ENCODE peak calls at places on chromosomes 3 and 15, in six cellular contexts. R is uterus, J is IMR-90, C is K562, N is Panc1, H is A549. S is an unnamed sample.

GRCh38 chr3:11600501-11601282 is 43.0 kb downstream of the VGLL4 start:
- DNase-seq in R (peak; percentile 84), J (peak; percentile 100), C (no peak), N (peak; percentile 96), H (peak; percentile 79), S (peak; percentile 98)

GRCh38 chr15:22229971-22230815 is 149.9 kb downstream of the OR4M2 start:
- DNase-seq in R (no peak), J (no peak), C (no peak), N (no peak), H (no peak), S (no peak)

GRCh38 chr15:59691194-59691805 is 2.2 kb upstream of the BNIP2 start:
- DNase-seq in R (no peak), J (peak; percentile 58), C (peak; percentile 70), N (no peak), H (peak; percentile 36), S (peak; percentile 71)

GRCh38 chr3:150371741-150372254 is 36.3 kb upstream of the TSC22D2 start:
- DNase-seq in R (peak; percentile 54), J (peak; percentile 99), C (peak; percentile 76), N (peak; percentile 100), H (peak; percentile 64), S (peak; percentile 43)

GRCh38 chr3:78604328-78604727 is 1163.5 kb downstream of the ROBO1 start:
- DNase-seq in R (no peak), J (peak; percentile 80), C (no peak), N (no peak), H (no peak), S (no peak)

GRCh38 chr15:29822685-29823459 is 604 bp upstream of the TJP1 start:
- DNase-seq in R (peak; percentile 69), J (peak; percentile 83), C (no peak), N (no peak), H (peak; percentile 65), S (peak; percentile 74)

GRCh38 chr3:135228131-135228530 is 433.1 kb downstream of the EPHB1 start:
- DNase-seq in R (no peak), J (no peak), C (no peak), N (no peak), H (no peak), S (no peak)

GRCh38 chr3:146465713-146466465 is 3.5 kb downstream of the PLSCR2 start:
- DNase-seq in R (no peak), J (peak; percentile 26), C (no peak), N (no peak), H (no peak), S (no peak)

GRCh38 chr3:82509951-82510603 is 748.6 kb upstream of the GBE1 start:
- DNase-seq in R (no peak), J (no peak), C (no peak), N (no peak), H (no peak), S (no peak)

GRCh38 chr15:69675727-69676126 is 223.1 kb downstream of the RPLP1 start:
- DNase-seq in R (no peak), J (no peak), C (peak; percentile 23), N (no peak), H (no peak), S (no peak)

GRCh38 chr15:63040509-63040908 is 2.0 kb upstream of the TPM1 start:
- DNase-seq in R (no peak), J (no peak), C (no peak), N (no peak), H (no peak), S (no peak)

GRCh38 chr3:182259579-182259978 is 533.7 kb upstream of the ATP11B start:
- DNase-seq in R (no peak), J (no peak), C (no peak), N (no peak), H (no peak), S (peak; percentile 4)

GRCh38 chr3:125185758-125186245 is 26.7 kb downstream of the SLC12A8 start:
- DNase-seq in R (no peak), J (no peak), C (no peak), N (no peak), H (no peak), S (no peak)

GRCh38 chr15:70447927-70448698 is 315.2 kb downstream of the UACA start:
- DNase-seq in R (no peak), J (no peak), C (peak; percentile 98), N (no peak), H (no peak), S (peak; percentile 40)

GRCh38 chr3:46422617-46423016 is 15.6 kb downstream of the CCRL2 start:
- DNase-seq in R (no peak), J (peak; percentile 13), C (peak; percentile 63), N (no peak), H (no peak), S (no peak)

GRCh38 chr3:55191911-55192787 is 264.3 kb upstream of the LRTM1 start:
- DNase-seq in R (no peak), J (peak; percentile 98), C (no peak), N (no peak), H (no peak), S (peak; percentile 68)

GRCh38 chr3:119145500-119146167 is at the start of gene TEX55:
- DNase-seq in R (no peak), J (peak; percentile 61), C (peak; percentile 44), N (no peak), H (peak; percentile 54), S (peak; percentile 62)

GRCh38 chr3:122609798-122610559 is 32.5 kb downstream of the PARP15 start:
- DNase-seq in R (no peak), J (peak; percentile 89), C (no peak), N (peak; percentile 51), H (peak; percentile 46), S (no peak)

GRCh38 chr3:126867526-126868200 is 115.3 kb upstream of the PLXNA1 start:
- DNase-seq in R (no peak), J (no peak), C (no peak), N (no peak), H (no peak), S (no peak)

GRCh38 chr3:43770426-43771103 is 79.8 kb downstream of the ABHD5 start:
- DNase-seq in R (peak; percentile 37), J (no peak), C (peak; percentile 92), N (no peak), H (peak; percentile 56), S (no peak)

GRCh38 chr3:54841461-54841860 is 86.4 kb downstream of the LRTM1 start:
- DNase-seq in R (no peak), J (no peak), C (no peak), N (no peak), H (no peak), S (no peak)

GRCh38 chr15:101242999-101243336 is 8.9 kb downstream of the CHSY1 start:
- DNase-seq in R (no peak), J (no peak), C (no peak), N (no peak), H (no peak), S (no peak)
- H3K4me1 ChIP-seq in R (no peaks in the 10 kb centered on the region), J (peaks cover 37% of the 10 kb centered on the region), C (no peaks in the 10 kb centered on the region), N (peaks cover 65% of the 10 kb centered on the region), H (no peaks in the 10 kb centered on the region), S (peaks cover 52% of the 10 kb centered on the region)

DNA sequence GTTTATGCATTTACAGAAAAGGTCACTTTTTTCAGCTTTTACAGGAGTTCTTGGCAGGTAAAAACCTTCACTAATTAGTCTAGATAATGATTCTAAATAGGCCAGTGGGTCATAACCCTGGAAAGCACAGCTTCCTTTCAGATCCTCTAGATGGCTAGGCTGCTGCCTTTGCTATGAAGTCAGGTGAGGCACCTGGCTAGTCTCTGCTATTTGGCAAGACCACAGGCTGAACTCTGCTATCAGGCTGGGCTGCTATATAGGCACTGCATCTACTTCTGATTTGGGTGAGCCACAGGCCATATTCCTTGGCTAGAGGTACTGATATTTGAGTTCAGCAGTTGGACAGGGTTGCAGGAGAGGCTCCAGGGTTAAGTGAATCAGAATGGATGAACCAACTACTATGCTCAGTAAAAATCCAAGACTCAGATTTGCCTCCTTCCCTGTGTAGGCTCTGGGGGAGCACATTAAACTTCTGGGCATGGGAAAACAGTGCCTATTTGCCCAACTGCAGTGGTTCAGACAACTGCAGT is 665.7 kb upstream of the TBL1XR1 start:
- DNase-seq in R (no peak), J (no peak), C (no peak), N (no peak), H (no peak), S (no peak)
- TF ChIP-seq CTCF in R (no peak), J (no peak), C (no peak), N (no peak), H (no peak), S (no peak)

DNA sequence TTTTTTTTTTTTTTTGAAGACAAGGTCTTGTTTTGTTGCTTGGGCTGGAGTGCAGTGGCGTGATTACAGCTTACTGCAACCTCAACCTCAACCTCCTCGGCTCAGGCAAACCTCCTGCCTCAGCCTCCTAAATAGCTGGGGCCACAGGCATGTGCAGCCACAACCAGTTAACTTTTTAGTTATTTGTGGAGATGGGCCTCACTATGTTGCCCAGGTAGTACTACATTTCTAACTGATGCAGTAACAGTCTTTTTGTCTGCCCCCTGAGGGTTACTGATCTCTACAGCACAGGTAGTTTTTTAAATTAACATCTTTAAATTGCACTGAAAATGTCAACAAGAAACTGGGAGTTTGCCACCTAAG is 3.4 kb upstream of the LMLN start:
- DNase-seq in R (no peak), J (no peak), C (peak; percentile 46), N (no peak), H (no peak), S (no peak)
- H3K27ac ChIP-seq in R (no peak overlapping the region), J (no peak overlapping the region), C (peak overlapping the region; percentile 91), N (peak overlapping the region; percentile 99), H (no peak overlapping the region), S (no peak overlapping the region)

DNA sequence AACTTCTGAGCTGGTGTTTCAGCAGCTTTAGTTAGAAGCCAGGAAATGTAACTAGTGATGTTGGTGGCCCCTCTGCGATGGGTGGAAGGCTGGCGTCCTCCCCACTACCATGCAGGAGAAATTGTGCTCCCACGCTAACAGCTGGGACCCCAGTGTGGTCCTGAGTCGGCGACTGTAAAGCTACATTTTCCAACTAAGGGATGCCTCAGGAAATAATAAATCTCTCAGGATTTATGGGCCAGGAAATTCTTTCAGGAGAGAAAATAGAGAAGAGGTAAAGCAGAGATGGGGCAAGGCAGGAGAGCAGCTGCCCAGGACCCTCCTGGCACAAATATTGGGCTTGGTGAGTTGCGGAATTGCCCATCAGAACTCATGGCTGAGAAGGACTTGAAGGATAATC is 186.9 kb downstream of the OPA1 start:
- DNase-seq in R (no peak), J (no peak), C (no peak), N (no peak), H (no peak), S (no peak)
- H3K4me1 ChIP-seq in R (no peaks in the 10 kb centered on the region), J (no peaks in the 10 kb centered on the region), C (peaks cover 22% of the 10 kb centered on the region), N (peaks cover 24% of the 10 kb centered on the region), H (peaks cover 44% of the 10 kb centered on the region), S (peaks cover 13% of the 10 kb centered on the region)

DNA sequence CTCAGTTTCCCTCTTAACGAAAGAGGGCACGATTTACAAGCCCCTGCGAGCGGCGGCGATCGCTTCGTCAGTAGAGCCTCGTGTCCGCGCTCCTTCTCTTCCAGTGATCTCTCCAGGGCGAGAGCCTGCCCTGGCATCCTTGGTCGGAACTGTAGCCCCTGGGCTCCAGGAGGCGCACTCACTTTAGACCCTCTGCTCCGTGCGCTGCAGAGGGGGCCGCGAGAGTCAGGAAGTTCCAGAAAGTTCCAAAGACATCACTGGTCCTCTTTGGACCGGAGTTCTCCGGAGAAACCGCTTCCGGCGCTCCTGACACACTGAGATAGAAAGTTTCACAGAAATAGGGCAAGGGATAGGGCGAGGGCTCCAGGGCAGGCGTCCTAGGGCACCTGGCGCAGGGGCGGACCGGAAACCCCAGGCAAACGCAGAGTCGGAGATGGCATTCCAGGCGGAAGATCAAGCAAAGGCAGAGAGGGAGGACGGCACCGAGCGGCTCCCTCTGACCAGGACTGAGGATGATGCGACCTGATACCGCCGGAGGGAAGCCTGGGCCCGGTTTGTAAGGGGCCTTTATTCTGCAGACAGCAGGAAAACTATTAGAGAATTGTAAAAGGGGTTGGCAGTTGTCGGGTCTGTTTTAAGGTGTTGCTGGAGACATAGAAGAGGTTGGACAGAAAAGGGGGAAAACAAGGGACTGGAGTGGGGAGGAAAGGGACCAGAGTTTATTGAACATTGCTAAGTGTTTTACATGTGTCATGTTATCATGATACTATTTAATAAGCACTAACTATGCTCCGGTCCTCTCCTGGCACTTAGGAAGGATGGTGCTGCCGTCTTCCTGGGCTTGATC is 1.3 kb upstream of the CPEB1 start:
- DNase-seq in R (peak; percentile 25), J (no peak), C (peak; percentile 26), N (no peak), H (no peak), S (peak; percentile 14)
- TF ChIP-seq CTCF in R (no peak), J (no peak), C (no peak), N (no peak), H (no peak), S (no peak)